ENCODE peak calls at places on chromosomes 12 and 14, in ten cellular contexts. C is CD8-positive, alpha-beta T cell; G is tibial nerve; I is lung; T is heart left ventricle; M is GM23338; N is MM.1S; K is right atrium auricular region; S is endodermal cell; X is Peyer's patch. V is an unnamed sample. For H3K27me3, the result is how much of the 10 kb centered on the place peaks cover.

GRCh38 chr12:104741072-104741471 is 217.0 kb downstream of the SLC41A2 start:
- DNase-seq in C (no peak), G (no peak), I (no peak), T (no peak), M (no peak), N (no peak), K (no peak), S (no peak), X (no peak), V (no peak)

GRCh38 chr14:100446572-100446971 is 123.4 kb downstream of the SLC25A47 start:
- DNase-seq in C (no peak), G (no peak), I (no peak), T (no peak), M (peak), N (no peak), K (peak), S (peak), X (no peak), V (no peak)

GRCh38 chr12:104494137-104494815 is 37.5 kb downstream of the CHST11 start:
- DNase-seq in C (peak), G (no peak), I (no peak), T (no peak), M (no peak), N (peak), K (no peak), S (no peak), X (no peak), V (no peak)

GRCh38 chr12:132495165-132495544 is 5.2 kb downstream of the FBRSL1 start:
- DNase-seq in C (no peak), G (no peak), I (no peak), T (no peak), M (no peak), N (no peak), K (no peak), S (no peak), X (no peak), V (no peak)

GRCh38 chr12:26668230-26668629 is 164.8 kb downstream of the ITPR2 start:
- DNase-seq in C (no peak), G (no peak), I (no peak), T (no peak), M (no peak), N (no peak), K (no peak), S (no peak), X (no peak), V (no peak)

GRCh38 chr12:126742326-126742725 is 1524.6 kb upstream of the TMEM132C start:
- DNase-seq in C (no peak), G (no peak), I (no peak), T (no peak), M (no peak), N (no peak), K (no peak), S (no peak), X (no peak), V (no peak)

GRCh38 chr12:54561164-54561563 is 11.8 kb downstream of the PDE1B start:
- DNase-seq in C (no peak), G (no peak), I (no peak), T (no peak), M (no peak), N (no peak), K (no peak), S (peak), X (no peak), V (peak)

GRCh38 chr12:104974626-104975290 is 11.4 kb upstream of the NOPCHAP1 start:
- DNase-seq in C (no peak), G (no peak), I (no peak), T (no peak), M (no peak), N (peak), K (no peak), S (no peak), X (no peak), V (no peak)

GRCh38 chr14:57073986-57074385 is 194.7 kb downstream of the EXOC5 start:
- DNase-seq in C (no peak), G (no peak), I (no peak), T (no peak), M (no peak), N (no peak), K (no peak), S (no peak), X (no peak), V (no peak)

GRCh38 chr14:23185046-23185445 is 1.6 kb upstream of the SLC7A8 start:
- DNase-seq in C (no peak), G (no peak), I (no peak), T (no peak), M (no peak), N (no peak), K (no peak), S (no peak), X (no peak), V (no peak)

GRCh38 chr14:72699852-72700257 is 194.0 kb downstream of the DPF3 start:
- DNase-seq in C (no peak), G (no peak), I (peak), T (no peak), M (no peak), N (no peak), K (no peak), S (no peak), X (no peak), V (no peak)

GRCh38 chr12:104805186-104805585 is 152.9 kb downstream of the SLC41A2 start:
- DNase-seq in C (no peak), G (no peak), I (no peak), T (no peak), M (no peak), N (no peak), K (no peak), S (no peak), X (no peak), V (no peak)

GRCh38 chr12:27896419-27896990 is 76.0 kb downstream of the PTHLH start:
- DNase-seq in C (no peak), G (no peak), I (no peak), T (no peak), M (no peak), N (peak), K (no peak), S (no peak), X (no peak), V (no peak)

GRCh38 chr14:100692859-100693558 is 33.7 kb upstream of the DLK1 start:
- DNase-seq in C (no peak), G (no peak), I (peak), T (no peak), M (no peak), N (no peak), K (no peak), S (peak), X (no peak), V (no peak)

GRCh38 chr14:25122188-25122587 is 72.2 kb upstream of the STXBP6 start:
- DNase-seq in C (no peak), G (no peak), I (no peak), T (no peak), M (no peak), N (no peak), K (no peak), S (no peak), X (no peak), V (no peak)

GRCh38 chr14:68404652-68405183 is 388.1 kb downstream of the ZFP36L1 start:
- DNase-seq in C (no peak), G (no peak), I (no peak), T (no peak), M (no peak), N (no peak), K (no peak), S (no peak), X (no peak), V (no peak)

GRCh38 chr12:1583421-1584078 is 10.8 kb downstream of the FBXL14 start:
- DNase-seq in C (peak), G (peak), I (peak), T (no peak), M (peak), N (peak), K (no peak), S (peak), X (no peak), V (peak)

GRCh38 chr12:6471992-6472366 is 1.5 kb upstream of the VAMP1 start:
- DNase-seq in C (no peak), G (no peak), I (no peak), T (no peak), M (no peak), N (no peak), K (no peak), S (no peak), X (no peak), V (no peak)

GRCh38 chr14:71711619-71712018 is 220.6 kb upstream of the RGS6 start:
- DNase-seq in C (no peak), G (no peak), I (no peak), T (no peak), M (no peak), N (no peak), K (no peak), S (no peak), X (no peak), V (no peak)

GRCh38 chr12:75889214-75889613 is 142.4 kb downstream of the PHLDA1 start:
- DNase-seq in C (no peak), G (no peak), I (no peak), T (no peak), M (peak), N (no peak), K (no peak), S (peak), X (no peak), V (no peak)

GRCh38 chr14:51331651-51332367 is 91.8 kb downstream of the TMX1 start:
- DNase-seq in C (no peak), G (no peak), I (no peak), T (no peak), M (no peak), N (no peak), K (no peak), S (no peak), X (no peak), V (no peak)

GRCh38 chr12:66929121-66929520 is 250.2 kb upstream of the GRIP1 start:
- DNase-seq in C (peak), G (no peak), I (no peak), T (no peak), M (no peak), N (no peak), K (no peak), S (no peak), X (no peak), V (no peak)

GRCh38 chr12:106342397-106343212 is 14.9 kb upstream of the POLR3B start:
- DNase-seq in C (no peak), G (peak), I (peak), T (peak), M (no peak), N (no peak), K (peak), S (no peak), X (no peak), V (peak)

GRCh38 chr14:101665478-101666078 is 95.9 kb upstream of the PPP2R5C start:
- DNase-seq in C (peak), G (no peak), I (no peak), T (no peak), M (peak), N (peak), K (no peak), S (peak), X (no peak), V (no peak)

GRCh38 chr14:61372379-61372778 is 51.0 kb downstream of the PRKCH start:
- DNase-seq in C (no peak), G (no peak), I (no peak), T (no peak), M (no peak), N (no peak), K (no peak), S (no peak), X (no peak), V (no peak)

GRCh38 chr14:20501346-20501745 is 4.0 kb upstream of the RNASE10 start:
- DNase-seq in C (no peak), G (no peak), I (no peak), T (no peak), M (no peak), N (no peak), K (no peak), S (no peak), X (no peak), V (no peak)

GRCh38 chr14:75559451-75560187 is 18.8 kb upstream of the FLVCR2 start:
- DNase-seq in C (no peak), G (no peak), I (peak), T (no peak), M (no peak), N (peak), K (no peak), S (no peak), X (no peak), V (no peak)

GRCh38 chr14:76710093-76711010 is 50.9 kb upstream of the VASH1 start:
- DNase-seq in C (peak), G (no peak), I (no peak), T (no peak), M (peak), N (peak), K (no peak), S (peak), X (no peak), V (no peak)

GRCh38 chr12:110501722-110502448 is at the start of the genes RAD9B and VPS29:
- DNase-seq in C (peak), G (peak), I (peak), T (peak), M (peak), N (peak), K (peak), S (peak), X (peak), V (peak)

GRCh38 chr14:68691031-68691864 is 101.6 kb downstream of the ZFP36L1 start:
- DNase-seq in C (no peak), G (no peak), I (no peak), T (no peak), M (peak), N (no peak), K (no peak), S (peak), X (no peak), V (peak)

GRCh38 chr12:109099426-109100020 is 2.1 kb downstream of the UNG start:
- DNase-seq in C (no peak), G (no peak), I (no peak), T (no peak), M (no peak), N (peak), K (no peak), S (no peak), X (no peak), V (no peak)

GRCh38 chr12:103503546-103504480 is 8.0 kb upstream of the C12orf42 start:
- DNase-seq in C (peak), G (no peak), I (no peak), T (no peak), M (peak), N (peak), K (no peak), S (peak), X (no peak), V (no peak)

GRCh38 chr14:60651936-60652673 is 2.8 kb upstream of the SIX1 start:
- DNase-seq in C (no peak), G (no peak), I (no peak), T (no peak), M (peak), N (no peak), K (no peak), S (peak), X (peak), V (no peak)

GRCh38 chr14:54329082-54329695 is 67.6 kb upstream of the CDKN3 start:
- DNase-seq in C (no peak), G (peak), I (peak), T (no peak), M (peak), N (peak), K (peak), S (peak), X (no peak), V (peak)

GRCh38 chr12:22935501-22935900 is 310.5 kb downstream of the ETNK1 start:
- DNase-seq in C (no peak), G (no peak), I (no peak), T (no peak), M (no peak), N (no peak), K (no peak), S (no peak), X (no peak), V (no peak)

GRCh38 chr14:103713304-103714062 is 1.8 kb downstream of the XRCC3 start:
- DNase-seq in C (no peak), G (no peak), I (no peak), T (no peak), M (no peak), N (no peak), K (no peak), S (no peak), X (no peak), V (no peak)

GRCh38 chr12:10065241-10065640 is 33.5 kb downstream of the CLEC1A start:
- DNase-seq in C (no peak), G (no peak), I (no peak), T (no peak), M (peak), N (peak), K (no peak), S (no peak), X (no peak), V (no peak)

GRCh38 chr14:75578099-75578785 is at the start of gene FLVCR2:
- DNase-seq in C (peak), G (peak), I (peak), T (peak), M (peak), N (peak), K (peak), S (peak), X (peak), V (peak)

GRCh38 chr12:94704452-94704871 is 54.1 kb upstream of the TMCC3 start:
- DNase-seq in C (no peak), G (no peak), I (no peak), T (no peak), M (no peak), N (no peak), K (no peak), S (no peak), X (no peak), V (no peak)

GRCh38 chr12:3200032-3200617 is 122.9 kb downstream of the TSPAN9 start:
- DNase-seq in C (no peak), G (no peak), I (no peak), T (peak), M (peak), N (no peak), K (no peak), S (peak), X (peak), V (no peak)
- TF ChIP-seq CTCF in C (no peak), G (no peak), I (no peak), T (no peak), M (no peak), N (no peak), K (no peak), S (no peak), X (no peak), V (no peak)

GRCh38 chr12:124626841-124627502 is 59.6 kb upstream of the NCOR2 start:
- DNase-seq in C (no peak), G (peak), I (no peak), T (peak), M (no peak), N (no peak), K (peak), S (no peak), X (no peak), V (peak)
- H3K27ac ChIP-seq in C (no peak), G (peak), I (peak), T (peak), M (no peak), N (no peak), K (peak), S (no peak), X (no peak), V (peak)

GRCh38 chr14:74412753-74413152 is 13.3 kb downstream of the SYNDIG1L start:
- DNase-seq in C (no peak), G (no peak), I (no peak), T (no peak), M (no peak), N (no peak), K (no peak), S (no peak), X (no peak), V (no peak)

GRCh38 chr14:74414793-74415437 is 11.1 kb downstream of the SYNDIG1L start:
- DNase-seq in C (no peak), G (no peak), I (no peak), T (no peak), M (peak), N (peak), K (no peak), S (peak), X (no peak), V (no peak)

GRCh38 chr14:74411671-74412070 is 14.3 kb downstream of the SYNDIG1L start:
- DNase-seq in C (no peak), G (no peak), I (no peak), T (no peak), M (no peak), N (no peak), K (no peak), S (no peak), X (no peak), V (no peak)

GRCh38 chr14:74413622-74414021 is 12.4 kb downstream of the SYNDIG1L start:
- DNase-seq in C (no peak), G (no peak), I (no peak), T (no peak), M (no peak), N (no peak), K (no peak), S (no peak), X (no peak), V (no peak)

GRCh38 chr14:74414380-74414779 is 11.6 kb downstream of the SYNDIG1L start:
- DNase-seq in C (no peak), G (no peak), I (no peak), T (no peak), M (peak), N (no peak), K (no peak), S (peak), X (no peak), V (no peak)
- H3K27me3 ChIP-seq in C (under half), G (under half), I (under half), T (under half), M (under half), N (under half), K (under half), S (under half), X (under half), V (under half)

GRCh38 chr14:96423012-96423411 is 31.1 kb downstream of the AK7 start:
- DNase-seq in C (no peak), G (no peak), I (no peak), T (no peak), M (no peak), N (no peak), K (no peak), S (no peak), X (no peak), V (no peak)
- TF ChIP-seq CTCF in C (no peak), G (no peak), I (no peak), T (no peak), M (no peak), N (no peak), K (no peak), S (no peak), X (no peak), V (no peak)

DNA sequence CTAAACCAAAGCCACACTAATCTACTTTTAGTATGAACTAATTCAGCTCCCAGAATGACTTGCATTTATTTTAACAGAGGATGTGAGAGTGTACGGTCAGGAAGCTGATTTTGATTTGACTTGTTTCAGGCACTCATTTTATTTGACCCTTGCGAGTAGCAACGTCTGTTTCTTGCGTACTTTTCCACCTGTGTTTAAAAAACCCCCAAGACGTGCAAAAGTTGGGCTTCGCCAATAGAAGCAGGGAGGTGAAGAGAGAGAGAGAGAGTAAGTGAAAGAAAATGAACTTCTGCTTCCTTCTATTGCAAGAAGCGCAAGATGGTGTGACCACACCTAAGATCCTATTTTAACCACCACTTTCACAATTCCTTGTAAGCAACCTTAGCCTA is 6.7 kb upstream of the SLC15A4 start:
- DNase-seq in C (no peak), G (no peak), I (no peak), T (no peak), M (no peak), N (peak), K (peak), S (no peak), X (no peak), V (no peak)
- H3K27ac ChIP-seq in C (no peak), G (no peak), I (no peak), T (no peak), M (no peak), N (peak), K (no peak), S (no peak), X (peak), V (no peak)

DNA sequence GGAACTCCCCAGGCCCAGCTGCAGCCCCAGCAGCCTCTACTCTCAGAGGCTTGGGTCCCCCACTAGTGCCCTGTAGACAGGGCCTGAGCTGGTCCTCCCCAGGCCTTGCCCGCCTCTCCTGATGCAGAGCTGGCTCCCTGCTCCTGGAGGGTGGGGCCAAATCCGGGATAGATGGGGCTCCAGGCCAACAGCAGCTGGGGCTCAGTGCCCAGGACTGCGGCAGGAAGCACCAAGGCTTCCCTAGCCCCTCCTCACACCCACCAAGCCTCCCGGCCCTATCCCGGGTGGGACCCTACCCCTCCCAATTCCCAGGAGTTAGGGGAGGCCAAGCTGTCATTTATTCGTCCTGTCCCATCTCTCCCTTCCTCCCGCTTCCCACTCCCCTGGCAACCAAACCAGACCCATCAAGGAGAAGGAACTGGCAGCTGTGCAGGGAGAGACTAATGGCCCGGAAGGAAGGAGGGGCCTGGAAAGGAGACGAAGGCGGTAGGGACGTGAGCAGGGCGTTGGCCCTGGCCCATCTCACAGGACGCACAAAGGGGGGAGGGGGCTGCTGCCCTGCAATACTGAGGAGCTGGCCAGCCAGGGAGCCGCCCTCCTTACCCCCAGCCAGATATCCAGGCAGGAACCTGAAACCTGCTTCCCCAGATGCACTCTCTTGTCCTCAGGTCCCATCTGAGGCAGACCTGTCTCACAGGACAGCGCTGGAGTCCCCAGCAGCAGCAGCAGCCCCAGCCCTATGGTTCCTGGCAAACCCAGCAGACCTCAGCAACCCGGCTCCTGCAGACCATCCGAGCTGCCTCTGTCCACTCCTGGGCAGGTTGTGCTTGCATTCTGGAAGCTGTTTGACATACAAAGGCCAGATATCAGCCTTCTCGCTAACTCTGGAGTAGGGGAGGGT is 1.6 kb upstream of the PRPH start:
- DNase-seq in C (no peak), G (no peak), I (no peak), T (no peak), M (peak), N (no peak), K (peak), S (peak), X (no peak), V (no peak)
- H3K27me3 ChIP-seq in C (under half), G (under half), I (under half), T (under half), M (half or more), N (half or more), K (under half), S (half or more), X (under half), V (under half)

GRCh38 chr14:106436310-106436905 is 910.0 kb downstream of the TMEM121 start:
- DNase-seq in C (peak), G (no peak), I (peak), T (peak), M (peak), N (peak), K (no peak), S (peak), X (peak), V (no peak)
- TF ChIP-seq CTCF in C (no peak), G (peak), I (no peak), T (peak), M (no peak), N (peak), K (peak), S (peak), X (peak), V (no peak)